ENCODE peak calls at places on chromosomes 16 and 17, in six cellular contexts. V is DMS79 treated with DMSO at 0.1 percent for 48 hours; H is colonic mucosa; T is stimulated activated CD4-positive, alpha-beta T cell treated with anti-CD3 and anti-CD28 coated beads, Interleukin-2, amount 100 ng/mL, for 48 hours; W is fibroblast of the conjunctiva; K is D341Med. E is an unnamed sample.
A peak's percentile ranks its signal among the peaks of the same experiment; 100 is the strongest.

GRCh38 chr17:14197582-14197981 is 39.1 kb downstream of the CDRT15 start:
- DNase-seq in V (no peak), W (no peak), T (no peak), K (no peak), H (no peak), E (peak; percentile 45)

GRCh38 chr16:54928016-54928356 is 2.7 kb upstream of the IRX5 start:
- DNase-seq in T (no peak), V (peak; percentile 26), K (no peak), H (no peak), W (no peak), E (no peak)

GRCh38 chr16:15913046-15913698 is 24.8 kb upstream of the CEP20 start:
- DNase-seq in T (no peak), K (no peak), H (no peak), V (no peak), W (no peak), E (no peak)

GRCh38 chr17:61504697-61505096 is 52.5 kb downstream of the TBX4 start:
- DNase-seq in K (no peak), W (peak; percentile 77), T (no peak), V (no peak), H (no peak), E (no peak)

GRCh38 chr17:21595086-21595485 is 97.2 kb upstream of the KCNJ18 start:
- DNase-seq in T (no peak), V (no peak), W (no peak), H (no peak), K (no peak), E (no peak)

GRCh38 chr17:76139801-76140660 is 1.0 kb downstream of the FOXJ1 start:
- DNase-seq in W (no peak), T (peak; percentile 34), H (peak; percentile 59), V (no peak), K (peak; percentile 52), E (no peak)

GRCh38 chr16:75265911-75266701 is 14.7 kb upstream of the BCAR1 start:
- DNase-seq in W (no peak), H (peak; percentile 66), K (peak; percentile 76), T (no peak), V (no peak), E (peak; percentile 48)

GRCh38 chr17:74424117-74424516 is 7.8 kb upstream of the GPRC5C start:
- DNase-seq in K (no peak), H (no peak), V (no peak), T (no peak), W (no peak), E (no peak)

GRCh38 chr17:45161288-45162021 is at the start of gene HEXIM2:
- DNase-seq in V (peak; percentile 99), W (peak; percentile 99), H (peak; percentile 99), T (peak; percentile 96), K (peak; percentile 99), E (peak; percentile 100)

GRCh38 chr17:17935321-17936271 is 36.6 kb downstream of the TOM1L2 start:
- DNase-seq in K (no peak), V (no peak), H (peak; percentile 72), T (no peak), W (peak; percentile 78), E (peak; percentile 83)

GRCh38 chr16:15592324-15592723 is 50.6 kb downstream of the MARF1 start:
- DNase-seq in V (no peak), T (no peak), K (no peak), H (no peak), W (no peak), E (peak; percentile 39)

E was measured in small intestine.